ENCODE peak calls at places on chromosomes 5 and 9, in five cellular contexts. C, E, O, X and S are unnamed samples. For H3K4me1, the result is how much of the 10 kb centered on the place peaks cover.

GRCh38 chr5:149782018-149782899 is 52.1 kb downstream of the PPARGC1B start:
- DNase-seq in C (no peak), O (no peak), X (no peak), E (no peak), S (no peak)

GRCh38 chr5:172683696-172684464 is 42.8 kb downstream of the NEURL1B start:
- DNase-seq in E (no peak), C (no peak), O (peak), X (peak), S (no peak)

GRCh38 chr5:96942911-96943310 is 7.0 kb downstream of the LNPEP start:
- DNase-seq in C (peak), O (no peak), X (no peak), E (no peak), S (no peak)

GRCh38 chr5:151684690-151685361 is 1.9 kb downstream of the SPARC start:
- DNase-seq in X (no peak), O (no peak), E (no peak), C (peak), S (no peak)

GRCh38 chr9:137971477-137972138 is 94.0 kb downstream of the CACNA1B start:
- DNase-seq in E (no peak), O (no peak), C (no peak), X (no peak), S (no peak)

GRCh38 chr9:131056781-131057506 is 39.4 kb upstream of the AIF1L start:
- DNase-seq in X (no peak), C (no peak), E (no peak), O (no peak), S (no peak)

GRCh38 chr5:81846301-81846700 is 95.4 kb upstream of the SSBP2 start:
- DNase-seq in X (no peak), C (no peak), E (no peak), O (no peak), S (no peak)

GRCh38 chr9:132078369-132079356 is 1.0 kb downstream of the MED27 start:
- DNase-seq in C (peak), E (peak), X (peak), O (peak), S (no peak)

GRCh38 chr5:17088051-17088450 is 129.4 kb upstream of the BASP1 start:
- DNase-seq in E (no peak), X (no peak), C (no peak), O (no peak), S (no peak)

GRCh38 chr5:150044712-150045111 is 41.6 kb downstream of the CSF1R start:
- DNase-seq in C (peak), O (no peak), E (no peak), X (no peak), S (no peak)

GRCh38 chr5:126544087-126544740 is 50.8 kb downstream of the ALDH7A1 start:
- DNase-seq in X (no peak), E (peak), C (peak), O (peak), S (no peak)

GRCh38 chr5:100900796-100901731 is 2.0 kb downstream of the ST8SIA4 start:
- DNase-seq in X (peak), O (peak), E (peak), C (peak), S (peak)

GRCh38 chr5:136730426-136730825 is 365.1 kb upstream of the TRPC7 start:
- DNase-seq in O (no peak), E (no peak), X (no peak), C (no peak), S (no peak)

GRCh38 chr5:119810217-119810616 is 180.9 kb downstream of the FAM170A start:
- DNase-seq in E (no peak), X (no peak), O (no peak), C (no peak), S (no peak)

GRCh38 chr9:91492237-91492636 is 68.6 kb upstream of the NFIL3 start:
- DNase-seq in X (no peak), E (no peak), O (no peak), C (no peak), S (no peak)

GRCh38 chr9:110207071-110207923 is 662 bp downstream of the C9orf152 start:
- DNase-seq in X (no peak), O (no peak), E (no peak), C (no peak), S (no peak)

GRCh38 chr9:16553869-16554540 is 316.5 kb downstream of the BNC2 start:
- DNase-seq in E (no peak), C (peak), X (no peak), O (no peak), S (no peak)

GRCh38 chr5:155040984-155041383 is 27.4 kb downstream of the KIF4B start:
- DNase-seq in O (no peak), X (no peak), C (no peak), E (no peak), S (no peak)
- H3K4me1 ChIP-seq in O (under half), X (under half), C (under half), E (under half), S (under half)

GRCh38 chr5:79774171-79774854 is 84.7 kb downstream of the CMYA5 start:
- DNase-seq in C (peak), E (peak), X (no peak), O (no peak), S (no peak)
- H3K4me1 ChIP-seq in C (under half), E (under half), X (under half), O (under half), S (under half)

DNA sequence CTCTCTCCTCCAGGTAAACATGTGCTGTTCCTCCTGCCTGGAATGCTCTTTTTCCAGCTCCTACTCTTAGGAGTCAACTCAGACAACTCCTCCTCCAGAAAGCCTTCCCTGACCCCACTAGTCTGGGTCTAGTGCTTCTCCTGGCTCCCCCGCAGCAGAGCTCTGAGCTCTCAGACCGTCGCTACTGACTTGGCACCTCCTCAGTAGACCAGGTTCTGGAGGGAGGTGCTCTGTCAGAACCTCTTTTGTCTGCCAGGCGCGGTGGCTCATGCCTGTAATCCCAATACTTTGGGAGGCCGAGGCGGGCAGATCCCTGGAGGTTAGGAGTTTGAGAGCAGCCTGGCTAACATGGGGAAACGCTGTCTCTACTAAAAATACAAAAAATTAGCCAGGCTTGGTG is 3.4 kb downstream of the LRRC8A start:
- DNase-seq in X (no peak), E (no peak), O (no peak), C (no peak), S (no peak)
- H3K4me1 ChIP-seq in X (under half), E (under half), O (under half), C (under half), S (half or more)

DNA sequence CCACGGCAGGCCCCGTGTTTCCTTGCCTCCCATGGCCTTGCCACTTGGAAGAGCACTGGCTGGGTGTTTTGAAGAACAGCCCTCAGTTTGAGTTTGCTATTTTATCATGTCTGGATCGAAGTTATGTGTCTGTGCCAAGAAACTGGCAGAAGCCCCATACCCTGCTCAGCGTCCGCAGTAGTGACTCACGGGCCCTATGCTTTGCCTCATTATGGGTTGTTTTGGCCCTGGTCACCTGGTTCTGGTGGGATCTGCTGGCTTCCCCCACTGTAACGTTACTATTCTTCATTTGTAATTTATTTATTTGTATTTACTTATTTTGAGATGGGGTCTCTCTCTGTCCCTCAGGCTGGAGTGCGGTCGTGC is 42.3 kb upstream of the NKD2 start:
- DNase-seq in E (no peak), X (no peak), O (no peak), C (no peak), S (no peak)
- H3K4me1 ChIP-seq in E (under half), X (under half), O (under half), C (under half), S (under half)

GRCh38 chr9:134375011-134375390 is 48.7 kb downstream of the RXRA start:
- DNase-seq in X (no peak), O (no peak), C (no peak), E (no peak), S (no peak)
- H3K4me1 ChIP-seq in X (under half), O (under half), C (under half), E (under half), S (half or more)